ENCODE peak calls at places on chromosomes 13 and 19, in four cellular contexts. Z is GM13977, Q is prostate gland, Y is GM20000. D is an unnamed sample.

GRCh38 chr19:2136796-2137195 is 14.6 kb downstream of the AP3D1 start:
- DNase-seq in Z (no peak), Y (no peak), Q (no peak), D (no peak)

GRCh38 chr13:112724788-112725345 is 35.0 kb downstream of the ATP11A start:
- DNase-seq in Z (no peak), Y (no peak), Q (no peak), D (no peak)

GRCh38 chr19:3668331-3669133 is 31.7 kb downstream of the PIP5K1C start:
- DNase-seq in Z (no peak), Q (no peak), Y (no peak), D (no peak)

GRCh38 chr13:75469087-75469486 is 12.9 kb downstream of the TBC1D4 start:
- DNase-seq in Q (no peak), Z (no peak), Y (no peak), D (no peak)

GRCh38 chr13:109345433-109345941 is 440.9 kb downstream of the IRS2 start:
- DNase-seq in Q (no peak), Y (no peak), Z (no peak), D (no peak)

GRCh38 chr13:40096357-40096911 is 441.0 kb downstream of the COG6 start:
- DNase-seq in Q (no peak), Z (no peak), Y (no peak), D (no peak)

GRCh38 chr19:34436716-34437115 is 8.5 kb downstream of the UBA2 start:
- DNase-seq in Q (no peak), Y (no peak), Z (no peak), D (no peak)

GRCh38 chr13:24050292-24050711 is 110.2 kb upstream of the SPATA13 start:
- DNase-seq in Z (no peak), Y (no peak), Q (peak; percentile 47), D (no peak)

GRCh38 chr13:43229506-43229905 is 206.1 kb downstream of the DNAJC15 start:
- DNase-seq in Q (no peak), Y (no peak), Z (no peak), D (no peak)

GRCh38 chr13:93224545-93224944 is 2.1 kb upstream of the GPC6 start:
- DNase-seq in Y (no peak), Z (no peak), Q (no peak), D (no peak)

GRCh38 chr13:80131204-80131603 is 209.7 kb downstream of the SPRY2 start:
- DNase-seq in Z (no peak), Q (no peak), Y (no peak), D (peak; percentile 49)

GRCh38 chr13:45541806-45542205 is 73.7 kb downstream of the ERICH6B start:
- DNase-seq in Y (no peak), Q (no peak), Z (no peak), D (no peak)

GRCh38 chr13:77184455-77184854 is 142.4 kb downstream of the MYCBP2 start:
- DNase-seq in Q (no peak), Z (peak; percentile 41), Y (peak; percentile 56), D (no peak)

GRCh38 chr13:26602783-26603182 is 45.3 kb downstream of the WASF3 start:
- DNase-seq in Q (no peak), Y (no peak), Z (no peak), D (no peak)

GRCh38 chr19:46297700-46298476 is 1.0 kb downstream of the HIF3A start:
- DNase-seq in Y (no peak), Q (peak; percentile 36), Z (no peak), D (peak; percentile 87)

GRCh38 chr19:10339380-10339960 is at the start of gene ICAM3:
- DNase-seq in Y (peak; percentile 72), Q (no peak), Z (peak; percentile 68), D (peak; percentile 59)

GRCh38 chr13:107254392-107254791 is 686.5 kb upstream of the ARGLU1 start:
- DNase-seq in Q (no peak), Z (no peak), Y (no peak), D (no peak)

GRCh38 chr13:41919031-41919740 is 41.7 kb downstream of the VWA8 start:
- DNase-seq in Z (no peak), Q (no peak), Y (no peak), D (no peak)

GRCh38 chr19:35266149-35266903 is 2.4 kb upstream of the USF2 start:
- DNase-seq in Y (no peak), Q (no peak), Z (no peak), D (peak; percentile 19)

GRCh38 chr19:4606921-4607678 is 32.2 kb upstream of the TNFAIP8L1 start:
- DNase-seq in Z (no peak), Q (no peak), Y (no peak), D (peak; percentile 83)

DNA sequence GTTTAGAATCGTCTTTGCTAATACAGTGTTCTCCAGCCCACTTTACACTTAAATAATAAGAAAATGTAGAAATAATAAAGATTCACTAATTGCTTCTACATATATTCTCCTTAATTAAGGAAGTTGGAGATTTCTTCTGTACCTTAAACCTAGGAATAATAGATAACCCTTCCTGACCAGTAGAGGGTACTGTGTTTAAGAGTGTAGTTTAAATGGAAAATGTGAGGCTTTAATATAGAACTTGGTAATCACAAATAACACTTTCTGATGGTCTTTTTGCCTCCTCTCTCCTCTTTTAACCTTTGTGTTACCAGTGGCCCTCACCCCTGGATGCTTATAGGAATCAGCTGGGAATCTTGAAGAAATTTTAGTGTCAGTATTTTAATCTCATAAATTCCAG is 20.7 kb downstream of the POMP start:
- DNase-seq in Z (no peak), Y (no peak), Q (no peak), D (no peak)
- TF ChIP-seq CTCF in Z (peak; percentile 33), Y (no peak), Q (no peak), D (peak; percentile 18)

DNA sequence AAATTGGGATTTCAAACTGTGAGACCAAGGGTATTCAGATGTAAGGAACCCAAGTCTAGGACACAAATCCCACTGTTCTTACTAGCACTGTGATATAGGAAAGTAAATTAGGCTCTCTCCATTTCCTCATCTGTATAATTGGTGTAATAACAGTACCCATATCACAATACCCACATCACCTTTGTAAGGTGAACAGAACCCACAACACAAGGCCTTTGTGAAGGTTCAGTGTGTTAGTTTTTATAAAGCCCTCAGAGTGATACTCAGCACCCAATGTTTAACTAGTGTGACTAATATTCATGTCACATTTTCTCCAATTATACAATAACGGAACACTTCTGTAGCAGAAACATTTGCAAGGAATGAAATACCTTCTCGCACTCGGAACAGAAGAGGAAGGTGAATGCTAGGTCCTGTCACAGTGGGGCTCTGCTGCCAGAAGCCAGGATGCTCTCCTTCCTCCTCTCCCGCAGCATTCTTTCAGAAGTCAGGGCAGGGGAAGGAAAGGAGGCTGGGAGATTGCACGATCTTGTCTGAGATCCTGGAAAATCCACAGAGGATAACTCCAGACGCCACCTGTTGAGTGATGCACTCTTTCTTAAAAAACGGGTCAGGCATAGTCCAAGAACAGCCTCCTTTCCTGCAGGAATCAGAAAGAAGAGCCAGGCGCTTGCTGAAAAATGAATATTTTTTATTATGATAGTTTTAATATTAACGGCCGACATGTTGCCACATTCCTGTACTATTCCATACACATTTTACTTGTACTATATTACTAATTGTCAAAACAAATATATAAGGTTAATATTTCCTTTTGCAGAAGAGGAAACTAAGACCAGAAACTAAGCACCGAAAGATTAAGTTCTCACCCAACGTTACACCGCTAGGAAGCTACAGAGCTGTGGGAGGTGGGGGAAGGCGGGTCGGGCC is 762 bp downstream of the ZNF45 start:
- DNase-seq in Y (no peak), Z (no peak), Q (no peak), D (no peak)
- TF ChIP-seq CTCF in Y (no peak), Z (no peak), Q (no peak), D (no peak)

GRCh38 chr13:111153279-111153976 is 38.3 kb downstream of the ARHGEF7 start:
- DNase-seq in Y (peak; percentile 97), Z (peak; percentile 97), Q (peak; percentile 89), D (peak; percentile 100)
- TF ChIP-seq CTCF in Y (no peak), Z (peak; percentile 31), Q (no peak), D (peak; percentile 26)

GRCh38 chr13:48093588-48093987 is 1.3 kb downstream of the MED4 start:
- DNase-seq in Z (no peak), Q (no peak), Y (no peak), D (no peak)

GRCh38 chr13:48097793-48098192 is 2.9 kb upstream of the MED4 start:
- DNase-seq in Q (no peak), Z (no peak), Y (no peak), D (no peak)

GRCh38 chr13:48094404-48094780 is 512 bp downstream of the MED4 start:
- DNase-seq in Q (peak; percentile 4), Z (peak; percentile 14), Y (peak; percentile 22), D (no peak)

GRCh38 chr13:48096670-48097069 is 1.8 kb upstream of the MED4 start:
- DNase-seq in Q (no peak), Z (no peak), Y (no peak), D (no peak)

GRCh38 chr13:48094781-48095502 is at the start of gene MED4:
- DNase-seq in Q (peak; percentile 91), Z (peak; percentile 94), Y (peak; percentile 95), D (peak; percentile 100)
- TF ChIP-seq CTCF in Q (peak; percentile 99), Z (peak; percentile 100), Y (peak; percentile 98), D (peak; percentile 100)

DNA sequence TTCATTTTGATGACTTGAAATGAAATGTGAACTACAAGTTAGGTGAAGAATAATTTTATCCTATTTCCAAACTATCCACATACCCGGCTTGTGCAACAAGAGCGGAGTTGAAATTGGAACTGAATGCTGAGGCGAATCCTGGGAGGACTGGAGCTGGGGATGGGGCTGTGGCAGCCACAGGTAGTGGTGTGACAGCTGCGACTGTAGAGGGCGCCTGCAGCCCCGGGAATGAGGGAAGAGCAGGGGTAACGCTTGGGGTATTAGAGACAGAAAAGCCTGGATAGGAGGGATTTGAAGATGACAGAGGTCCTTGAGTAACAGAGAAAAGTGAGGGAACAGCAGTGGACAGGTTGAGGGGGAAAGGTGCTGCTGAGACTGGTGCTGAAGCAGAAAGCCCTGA is 22.0 kb upstream of the STOML3 start:
- DNase-seq in Y (no peak), Q (no peak), Z (no peak), D (peak; percentile 7)
- TF ChIP-seq CTCF in Y (no peak), Q (no peak), Z (no peak), D (no peak)

D was measured in upper lobe of left lung.